ENCODE peak calls at places on chromosome 16, in ten cellular contexts. One of them, this sample, is unnamed.

GRCh38 chr16:12229759-12230594 is 253.4 kb downstream of the SNX29 start:
- DNase-seq in stimulated activated CD4-positive, alpha-beta T cell treated with anti-CD3 and anti-CD28 coated beads, Interleukin-15, amount 100 ng/mL, for 1 hour: no peak
- DNase-seq in cardiac septum: no peak
- DNase-seq in SW 1271: no peak
- DNase-seq in heart left ventricle: no peak
- DNase-seq in activated CD8-positive, alpha-beta memory T cell treated with anti-CD3 and anti-CD28 coated beads for 4 hours: no peak
- DNase-seq in CD8-positive, alpha-beta memory T cell: no peak
- DNase-seq in EL: peak
- DNase-seq in T follicular helper cell: no peak
- DNase-seq in substantia nigra: no peak
- DNase-seq in this sample: no peak

GRCh38 chr16:10519929-10520868 is 60.2 kb downstream of the EMP2 start:
- DNase-seq in CD8-positive, alpha-beta memory T cell: no peak
- DNase-seq in SW 1271: no peak
- DNase-seq in activated CD8-positive, alpha-beta memory T cell treated with anti-CD3 and anti-CD28 coated beads for 4 hours: no peak
- DNase-seq in EL: no peak
- DNase-seq in heart left ventricle: no peak
- DNase-seq in substantia nigra: no peak
- DNase-seq in T follicular helper cell: no peak
- DNase-seq in stimulated activated CD4-positive, alpha-beta T cell treated with anti-CD3 and anti-CD28 coated beads, Interleukin-15, amount 100 ng/mL, for 1 hour: no peak
- DNase-seq in cardiac septum: peak
- DNase-seq in this sample: no peak

GRCh38 chr16:1044515-1045362 is 27.8 kb upstream of the SSTR5 start:
- DNase-seq in substantia nigra: no peak
- DNase-seq in SW 1271: no peak
- DNase-seq in T follicular helper cell: no peak
- DNase-seq in activated CD8-positive, alpha-beta memory T cell treated with anti-CD3 and anti-CD28 coated beads for 4 hours: no peak
- DNase-seq in heart left ventricle: no peak
- DNase-seq in CD8-positive, alpha-beta memory T cell: no peak
- DNase-seq in cardiac septum: no peak
- DNase-seq in stimulated activated CD4-positive, alpha-beta T cell treated with anti-CD3 and anti-CD28 coated beads, Interleukin-15, amount 100 ng/mL, for 1 hour: no peak
- DNase-seq in EL: no peak
- DNase-seq in this sample: no peak

GRCh38 chr16:66603537-66604375 is 748 bp upstream of the CMTM3 start:
- DNase-seq in cardiac septum: no peak
- DNase-seq in EL: peak
- DNase-seq in T follicular helper cell: peak
- DNase-seq in SW 1271: peak
- DNase-seq in heart left ventricle: peak
- DNase-seq in activated CD8-positive, alpha-beta memory T cell treated with anti-CD3 and anti-CD28 coated beads for 4 hours: peak
- DNase-seq in CD8-positive, alpha-beta memory T cell: peak
- DNase-seq in substantia nigra: peak
- DNase-seq in stimulated activated CD4-positive, alpha-beta T cell treated with anti-CD3 and anti-CD28 coated beads, Interleukin-15, amount 100 ng/mL, for 1 hour: peak
- DNase-seq in this sample: peak

GRCh38 chr16:1681032-1681431 is 3.0 kb downstream of the JPT2 start:
- DNase-seq in SW 1271: no peak
- DNase-seq in heart left ventricle: no peak
- DNase-seq in CD8-positive, alpha-beta memory T cell: no peak
- DNase-seq in substantia nigra: no peak
- DNase-seq in activated CD8-positive, alpha-beta memory T cell treated with anti-CD3 and anti-CD28 coated beads for 4 hours: no peak
- DNase-seq in EL: no peak
- DNase-seq in T follicular helper cell: no peak
- DNase-seq in stimulated activated CD4-positive, alpha-beta T cell treated with anti-CD3 and anti-CD28 coated beads, Interleukin-15, amount 100 ng/mL, for 1 hour: no peak
- DNase-seq in cardiac septum: no peak
- DNase-seq in this sample: no peak

GRCh38 chr16:81189100-81189664 is 49.3 kb upstream of the BCO1 start:
- DNase-seq in EL: no peak
- DNase-seq in cardiac septum: no peak
- DNase-seq in activated CD8-positive, alpha-beta memory T cell treated with anti-CD3 and anti-CD28 coated beads for 4 hours: no peak
- DNase-seq in stimulated activated CD4-positive, alpha-beta T cell treated with anti-CD3 and anti-CD28 coated beads, Interleukin-15, amount 100 ng/mL, for 1 hour: no peak
- DNase-seq in CD8-positive, alpha-beta memory T cell: no peak
- DNase-seq in SW 1271: no peak
- DNase-seq in substantia nigra: peak
- DNase-seq in T follicular helper cell: no peak
- DNase-seq in heart left ventricle: peak
- DNase-seq in this sample: no peak

GRCh38 chr16:17944345-17944744 is 392.2 kb downstream of the NPIPA8 start:
- DNase-seq in substantia nigra: no peak
- DNase-seq in CD8-positive, alpha-beta memory T cell: no peak
- DNase-seq in T follicular helper cell: no peak
- DNase-seq in stimulated activated CD4-positive, alpha-beta T cell treated with anti-CD3 and anti-CD28 coated beads, Interleukin-15, amount 100 ng/mL, for 1 hour: no peak
- DNase-seq in heart left ventricle: no peak
- DNase-seq in SW 1271: no peak
- DNase-seq in cardiac septum: no peak
- DNase-seq in activated CD8-positive, alpha-beta memory T cell treated with anti-CD3 and anti-CD28 coated beads for 4 hours: no peak
- DNase-seq in EL: no peak
- DNase-seq in this sample: no peak

GRCh38 chr16:11743308-11744074 is 834 bp upstream of the TXNDC11 start:
- DNase-seq in T follicular helper cell: peak
- DNase-seq in heart left ventricle: peak
- DNase-seq in substantia nigra: peak
- DNase-seq in SW 1271: peak
- DNase-seq in CD8-positive, alpha-beta memory T cell: peak
- DNase-seq in stimulated activated CD4-positive, alpha-beta T cell treated with anti-CD3 and anti-CD28 coated beads, Interleukin-15, amount 100 ng/mL, for 1 hour: no peak
- DNase-seq in cardiac septum: peak
- DNase-seq in activated CD8-positive, alpha-beta memory T cell treated with anti-CD3 and anti-CD28 coated beads for 4 hours: no peak
- DNase-seq in EL: peak
- DNase-seq in this sample: peak

GRCh38 chr16:56311208-56312027 is 113.9 kb downstream of the AMFR start:
- DNase-seq in activated CD8-positive, alpha-beta memory T cell treated with anti-CD3 and anti-CD28 coated beads for 4 hours: no peak
- DNase-seq in SW 1271: no peak
- DNase-seq in CD8-positive, alpha-beta memory T cell: no peak
- DNase-seq in EL: no peak
- DNase-seq in heart left ventricle: no peak
- DNase-seq in cardiac septum: no peak
- DNase-seq in stimulated activated CD4-positive, alpha-beta T cell treated with anti-CD3 and anti-CD28 coated beads, Interleukin-15, amount 100 ng/mL, for 1 hour: no peak
- DNase-seq in T follicular helper cell: no peak
- DNase-seq in substantia nigra: no peak
- DNase-seq in this sample: no peak

GRCh38 chr16:27813591-27813990 is 249.9 kb downstream of the GSG1L start:
- DNase-seq in stimulated activated CD4-positive, alpha-beta T cell treated with anti-CD3 and anti-CD28 coated beads, Interleukin-15, amount 100 ng/mL, for 1 hour: no peak
- DNase-seq in EL: no peak
- DNase-seq in activated CD8-positive, alpha-beta memory T cell treated with anti-CD3 and anti-CD28 coated beads for 4 hours: no peak
- DNase-seq in T follicular helper cell: no peak
- DNase-seq in SW 1271: no peak
- DNase-seq in CD8-positive, alpha-beta memory T cell: no peak
- DNase-seq in heart left ventricle: no peak
- DNase-seq in substantia nigra: no peak
- DNase-seq in cardiac septum: peak
- DNase-seq in this sample: no peak

GRCh38 chr16:66728117-66728787 is 23.2 kb downstream of the DYNC1LI2 start:
- DNase-seq in heart left ventricle: peak
- DNase-seq in activated CD8-positive, alpha-beta memory T cell treated with anti-CD3 and anti-CD28 coated beads for 4 hours: no peak
- DNase-seq in T follicular helper cell: no peak
- DNase-seq in CD8-positive, alpha-beta memory T cell: peak
- DNase-seq in substantia nigra: no peak
- DNase-seq in stimulated activated CD4-positive, alpha-beta T cell treated with anti-CD3 and anti-CD28 coated beads, Interleukin-15, amount 100 ng/mL, for 1 hour: no peak
- DNase-seq in cardiac septum: no peak
- DNase-seq in EL: peak
- DNase-seq in SW 1271: peak
- DNase-seq in this sample: no peak

GRCh38 chr16:49453983-49454382 is 80.4 kb downstream of the C16orf78 start:
- DNase-seq in stimulated activated CD4-positive, alpha-beta T cell treated with anti-CD3 and anti-CD28 coated beads, Interleukin-15, amount 100 ng/mL, for 1 hour: no peak
- DNase-seq in cardiac septum: peak
- DNase-seq in T follicular helper cell: no peak
- DNase-seq in substantia nigra: no peak
- DNase-seq in EL: no peak
- DNase-seq in CD8-positive, alpha-beta memory T cell: no peak
- DNase-seq in heart left ventricle: no peak
- DNase-seq in SW 1271: no peak
- DNase-seq in activated CD8-positive, alpha-beta memory T cell treated with anti-CD3 and anti-CD28 coated beads for 4 hours: no peak
- DNase-seq in this sample: no peak

GRCh38 chr16:35011-35775 is 18.2 kb downstream of the POLR3K start:
- DNase-seq in EL: no peak
- DNase-seq in cardiac septum: no peak
- DNase-seq in SW 1271: no peak
- DNase-seq in heart left ventricle: no peak
- DNase-seq in activated CD8-positive, alpha-beta memory T cell treated with anti-CD3 and anti-CD28 coated beads for 4 hours: no peak
- DNase-seq in CD8-positive, alpha-beta memory T cell: no peak
- DNase-seq in T follicular helper cell: no peak
- DNase-seq in substantia nigra: peak
- DNase-seq in stimulated activated CD4-positive, alpha-beta T cell treated with anti-CD3 and anti-CD28 coated beads, Interleukin-15, amount 100 ng/mL, for 1 hour: no peak
- DNase-seq in this sample: no peak

GRCh38 chr16:85173981-85174751 is 61.9 kb upstream of the CIBAR2 start:
- DNase-seq in SW 1271: peak
- DNase-seq in EL: peak
- DNase-seq in cardiac septum: no peak
- DNase-seq in CD8-positive, alpha-beta memory T cell: no peak
- DNase-seq in activated CD8-positive, alpha-beta memory T cell treated with anti-CD3 and anti-CD28 coated beads for 4 hours: no peak
- DNase-seq in T follicular helper cell: no peak
- DNase-seq in substantia nigra: peak
- DNase-seq in stimulated activated CD4-positive, alpha-beta T cell treated with anti-CD3 and anti-CD28 coated beads, Interleukin-15, amount 100 ng/mL, for 1 hour: no peak
- DNase-seq in heart left ventricle: no peak
- DNase-seq in this sample: no peak

GRCh38 chr16:2022723-2023097 is 3.1 kb downstream of the NPW start:
- DNase-seq in stimulated activated CD4-positive, alpha-beta T cell treated with anti-CD3 and anti-CD28 coated beads, Interleukin-15, amount 100 ng/mL, for 1 hour: no peak
- DNase-seq in heart left ventricle: no peak
- DNase-seq in EL: peak
- DNase-seq in activated CD8-positive, alpha-beta memory T cell treated with anti-CD3 and anti-CD28 coated beads for 4 hours: no peak
- DNase-seq in T follicular helper cell: no peak
- DNase-seq in CD8-positive, alpha-beta memory T cell: no peak
- DNase-seq in cardiac septum: no peak
- DNase-seq in SW 1271: no peak
- DNase-seq in substantia nigra: no peak
- DNase-seq in this sample: no peak

GRCh38 chr16:89370081-89370511 is 120.3 kb downstream of the ANKRD11 start:
- DNase-seq in heart left ventricle: no peak
- DNase-seq in CD8-positive, alpha-beta memory T cell: no peak
- DNase-seq in EL: peak
- DNase-seq in cardiac septum: no peak
- DNase-seq in substantia nigra: no peak
- DNase-seq in SW 1271: no peak
- DNase-seq in stimulated activated CD4-positive, alpha-beta T cell treated with anti-CD3 and anti-CD28 coated beads, Interleukin-15, amount 100 ng/mL, for 1 hour: no peak
- DNase-seq in T follicular helper cell: no peak
- DNase-seq in activated CD8-positive, alpha-beta memory T cell treated with anti-CD3 and anti-CD28 coated beads for 4 hours: no peak
- DNase-seq in this sample: no peak

GRCh38 chr16:2206780-2207433 is 1.7 kb downstream of the MLST8 start:
- DNase-seq in cardiac septum: no peak
- DNase-seq in EL: no peak
- DNase-seq in CD8-positive, alpha-beta memory T cell: no peak
- DNase-seq in heart left ventricle: no peak
- DNase-seq in substantia nigra: no peak
- DNase-seq in SW 1271: no peak
- DNase-seq in T follicular helper cell: no peak
- DNase-seq in stimulated activated CD4-positive, alpha-beta T cell treated with anti-CD3 and anti-CD28 coated beads, Interleukin-15, amount 100 ng/mL, for 1 hour: no peak
- DNase-seq in activated CD8-positive, alpha-beta memory T cell treated with anti-CD3 and anti-CD28 coated beads for 4 hours: no peak
- DNase-seq in this sample: no peak

GRCh38 chr16:9151597-9151996 is 60.2 kb downstream of the HAPSTR1 start:
- DNase-seq in heart left ventricle: no peak
- DNase-seq in T follicular helper cell: no peak
- DNase-seq in SW 1271: no peak
- DNase-seq in cardiac septum: no peak
- DNase-seq in CD8-positive, alpha-beta memory T cell: no peak
- DNase-seq in EL: peak
- DNase-seq in stimulated activated CD4-positive, alpha-beta T cell treated with anti-CD3 and anti-CD28 coated beads, Interleukin-15, amount 100 ng/mL, for 1 hour: no peak
- DNase-seq in substantia nigra: no peak
- DNase-seq in activated CD8-positive, alpha-beta memory T cell treated with anti-CD3 and anti-CD28 coated beads for 4 hours: no peak
- DNase-seq in this sample: no peak

GRCh38 chr16:2422123-2422867 is 7.0 kb upstream of the CCNF start:
- DNase-seq in stimulated activated CD4-positive, alpha-beta T cell treated with anti-CD3 and anti-CD28 coated beads, Interleukin-15, amount 100 ng/mL, for 1 hour: no peak
- DNase-seq in CD8-positive, alpha-beta memory T cell: no peak
- DNase-seq in EL: no peak
- DNase-seq in SW 1271: no peak
- DNase-seq in substantia nigra: no peak
- DNase-seq in T follicular helper cell: no peak
- DNase-seq in heart left ventricle: no peak
- DNase-seq in cardiac septum: no peak
- DNase-seq in activated CD8-positive, alpha-beta memory T cell treated with anti-CD3 and anti-CD28 coated beads for 4 hours: no peak
- DNase-seq in this sample: no peak

GRCh38 chr16:685967-686366 is 1.8 kb upstream of the JMJD8 start:
- DNase-seq in EL: peak
- DNase-seq in SW 1271: peak
- DNase-seq in cardiac septum: no peak
- DNase-seq in T follicular helper cell: no peak
- DNase-seq in heart left ventricle: no peak
- DNase-seq in CD8-positive, alpha-beta memory T cell: no peak
- DNase-seq in activated CD8-positive, alpha-beta memory T cell treated with anti-CD3 and anti-CD28 coated beads for 4 hours: no peak
- DNase-seq in substantia nigra: no peak
- DNase-seq in stimulated activated CD4-positive, alpha-beta T cell treated with anti-CD3 and anti-CD28 coated beads, Interleukin-15, amount 100 ng/mL, for 1 hour: no peak
- DNase-seq in this sample: no peak

GRCh38 chr16:8310816-8311215 is 279.5 kb downstream of the TMEM114 start:
- DNase-seq in stimulated activated CD4-positive, alpha-beta T cell treated with anti-CD3 and anti-CD28 coated beads, Interleukin-15, amount 100 ng/mL, for 1 hour: no peak
- DNase-seq in substantia nigra: no peak
- DNase-seq in CD8-positive, alpha-beta memory T cell: no peak
- DNase-seq in EL: no peak
- DNase-seq in activated CD8-positive, alpha-beta memory T cell treated with anti-CD3 and anti-CD28 coated beads for 4 hours: no peak
- DNase-seq in SW 1271: no peak
- DNase-seq in cardiac septum: no peak
- DNase-seq in T follicular helper cell: no peak
- DNase-seq in heart left ventricle: no peak
- DNase-seq in this sample: no peak

GRCh38 chr16:31869511-31870201 is 4.0 kb upstream of the ZNF267 start:
- DNase-seq in CD8-positive, alpha-beta memory T cell: peak
- DNase-seq in T follicular helper cell: peak
- DNase-seq in EL: peak
- DNase-seq in substantia nigra: peak
- DNase-seq in activated CD8-positive, alpha-beta memory T cell treated with anti-CD3 and anti-CD28 coated beads for 4 hours: no peak
- DNase-seq in SW 1271: peak
- DNase-seq in heart left ventricle: peak
- DNase-seq in cardiac septum: peak
- DNase-seq in stimulated activated CD4-positive, alpha-beta T cell treated with anti-CD3 and anti-CD28 coated beads, Interleukin-15, amount 100 ng/mL, for 1 hour: peak
- DNase-seq in this sample: peak

GRCh38 chr16:75304521-75305363 is 53.3 kb upstream of the BCAR1 start:
- DNase-seq in heart left ventricle: peak
- DNase-seq in CD8-positive, alpha-beta memory T cell: no peak
- DNase-seq in SW 1271: peak
- DNase-seq in substantia nigra: peak
- DNase-seq in T follicular helper cell: no peak
- DNase-seq in stimulated activated CD4-positive, alpha-beta T cell treated with anti-CD3 and anti-CD28 coated beads, Interleukin-15, amount 100 ng/mL, for 1 hour: no peak
- DNase-seq in activated CD8-positive, alpha-beta memory T cell treated with anti-CD3 and anti-CD28 coated beads for 4 hours: no peak
- DNase-seq in cardiac septum: no peak
- DNase-seq in EL: peak
- DNase-seq in this sample: no peak

GRCh38 chr16:1592446-1592845 is 19.4 kb downstream of the IFT140 start:
- DNase-seq in stimulated activated CD4-positive, alpha-beta T cell treated with anti-CD3 and anti-CD28 coated beads, Interleukin-15, amount 100 ng/mL, for 1 hour: no peak
- DNase-seq in SW 1271: no peak
- DNase-seq in EL: no peak
- DNase-seq in cardiac septum: no peak
- DNase-seq in substantia nigra: no peak
- DNase-seq in activated CD8-positive, alpha-beta memory T cell treated with anti-CD3 and anti-CD28 coated beads for 4 hours: no peak
- DNase-seq in CD8-positive, alpha-beta memory T cell: no peak
- DNase-seq in heart left ventricle: no peak
- DNase-seq in T follicular helper cell: no peak
- DNase-seq in this sample: no peak

GRCh38 chr16:26859086-26859485 is 207.6 kb upstream of the C16orf82 start:
- DNase-seq in heart left ventricle: no peak
- DNase-seq in substantia nigra: no peak
- DNase-seq in activated CD8-positive, alpha-beta memory T cell treated with anti-CD3 and anti-CD28 coated beads for 4 hours: no peak
- DNase-seq in CD8-positive, alpha-beta memory T cell: no peak
- DNase-seq in stimulated activated CD4-positive, alpha-beta T cell treated with anti-CD3 and anti-CD28 coated beads, Interleukin-15, amount 100 ng/mL, for 1 hour: no peak
- DNase-seq in EL: no peak
- DNase-seq in T follicular helper cell: no peak
- DNase-seq in SW 1271: no peak
- DNase-seq in cardiac septum: no peak
- DNase-seq in this sample: no peak

GRCh38 chr16:48620445-48620844 is 10.5 kb upstream of the N4BP1 start:
- DNase-seq in heart left ventricle: no peak
- DNase-seq in EL: no peak
- DNase-seq in SW 1271: no peak
- DNase-seq in CD8-positive, alpha-beta memory T cell: no peak
- DNase-seq in stimulated activated CD4-positive, alpha-beta T cell treated with anti-CD3 and anti-CD28 coated beads, Interleukin-15, amount 100 ng/mL, for 1 hour: no peak
- DNase-seq in T follicular helper cell: no peak
- DNase-seq in activated CD8-positive, alpha-beta memory T cell treated with anti-CD3 and anti-CD28 coated beads for 4 hours: no peak
- DNase-seq in cardiac septum: no peak
- DNase-seq in substantia nigra: no peak
- DNase-seq in this sample: no peak

GRCh38 chr16:85462405-85463227 is 150.5 kb upstream of the GSE1 start:
- DNase-seq in T follicular helper cell: no peak
- DNase-seq in substantia nigra: no peak
- DNase-seq in EL: peak
- DNase-seq in heart left ventricle: peak
- DNase-seq in SW 1271: no peak
- DNase-seq in CD8-positive, alpha-beta memory T cell: no peak
- DNase-seq in cardiac septum: no peak
- DNase-seq in activated CD8-positive, alpha-beta memory T cell treated with anti-CD3 and anti-CD28 coated beads for 4 hours: no peak
- DNase-seq in stimulated activated CD4-positive, alpha-beta T cell treated with anti-CD3 and anti-CD28 coated beads, Interleukin-15, amount 100 ng/mL, for 1 hour: no peak
- DNase-seq in this sample: no peak

GRCh38 chr16:85616608-85617311 is 3.6 kb downstream of the GSE1 start:
- DNase-seq in stimulated activated CD4-positive, alpha-beta T cell treated with anti-CD3 and anti-CD28 coated beads, Interleukin-15, amount 100 ng/mL, for 1 hour: no peak
- DNase-seq in SW 1271: no peak
- DNase-seq in cardiac septum: no peak
- DNase-seq in CD8-positive, alpha-beta memory T cell: peak
- DNase-seq in EL: no peak
- DNase-seq in T follicular helper cell: no peak
- DNase-seq in heart left ventricle: peak
- DNase-seq in activated CD8-positive, alpha-beta memory T cell treated with anti-CD3 and anti-CD28 coated beads for 4 hours: no peak
- DNase-seq in substantia nigra: peak
- DNase-seq in this sample: peak